ENCODE peak calls at places on chromosomes 12 and 14, in nine cellular contexts. One of them, this sample, is unnamed.

GRCh38 chr14:73741386-73741875 is 27.2 kb upstream of the PNMA1 start:
- DNase-seq in fibroblast of the aortic adventitia: peak
- DNase-seq in A549: peak
- DNase-seq in prostate gland: no peak
- DNase-seq in LNCaP clone FGC: no peak
- DNase-seq in endodermal cell: peak
- DNase-seq in mucosa of descending colon: peak
- DNase-seq in foreskin fibroblast: peak
- DNase-seq in cardiac fibroblast: peak
- DNase-seq in this sample: no peak

GRCh38 chr14:23147676-23148075 is 28.6 kb upstream of the CEBPE start:
- DNase-seq in A549: peak
- DNase-seq in endodermal cell: no peak
- DNase-seq in cardiac fibroblast: peak
- DNase-seq in mucosa of descending colon: no peak
- DNase-seq in LNCaP clone FGC: no peak
- DNase-seq in prostate gland: peak
- DNase-seq in fibroblast of the aortic adventitia: peak
- DNase-seq in foreskin fibroblast: peak
- DNase-seq in this sample: no peak

GRCh38 chr14:105092124-105092911 is 27.1 kb upstream of the GPR132 start:
- DNase-seq in cardiac fibroblast: peak
- DNase-seq in mucosa of descending colon: peak
- DNase-seq in LNCaP clone FGC: no peak
- DNase-seq in A549: peak
- DNase-seq in endodermal cell: peak
- DNase-seq in prostate gland: no peak
- DNase-seq in foreskin fibroblast: peak
- DNase-seq in fibroblast of the aortic adventitia: no peak
- DNase-seq in this sample: no peak

GRCh38 chr12:16385779-16386646 is 38.6 kb downstream of the MGST1 start:
- DNase-seq in prostate gland: no peak
- DNase-seq in fibroblast of the aortic adventitia: peak
- DNase-seq in LNCaP clone FGC: peak
- DNase-seq in cardiac fibroblast: peak
- DNase-seq in mucosa of descending colon: no peak
- DNase-seq in endodermal cell: peak
- DNase-seq in A549: peak
- DNase-seq in foreskin fibroblast: peak
- DNase-seq in this sample: no peak

GRCh38 chr12:29241821-29242591 is 92.9 kb downstream of the FAR2 start:
- DNase-seq in A549: no peak
- DNase-seq in prostate gland: peak
- DNase-seq in endodermal cell: peak
- DNase-seq in fibroblast of the aortic adventitia: peak
- DNase-seq in LNCaP clone FGC: no peak
- DNase-seq in cardiac fibroblast: peak
- DNase-seq in mucosa of descending colon: peak
- DNase-seq in foreskin fibroblast: peak
- DNase-seq in this sample: no peak

GRCh38 chr14:68210729-68211299 is 391.2 kb downstream of the RAD51B start:
- DNase-seq in mucosa of descending colon: no peak
- DNase-seq in fibroblast of the aortic adventitia: peak
- DNase-seq in foreskin fibroblast: peak
- DNase-seq in endodermal cell: no peak
- DNase-seq in LNCaP clone FGC: no peak
- DNase-seq in prostate gland: no peak
- DNase-seq in cardiac fibroblast: peak
- DNase-seq in A549: peak
- DNase-seq in this sample: no peak

GRCh38 chr14:102018251-102018650 is 53.9 kb downstream of the DYNC1H1 start:
- DNase-seq in fibroblast of the aortic adventitia: no peak
- DNase-seq in foreskin fibroblast: no peak
- DNase-seq in cardiac fibroblast: no peak
- DNase-seq in prostate gland: no peak
- DNase-seq in LNCaP clone FGC: no peak
- DNase-seq in endodermal cell: no peak
- DNase-seq in A549: no peak
- DNase-seq in mucosa of descending colon: no peak
- DNase-seq in this sample: no peak

GRCh38 chr14:51239813-51240803 is at the start of gene TMX1:
- DNase-seq in A549: peak
- DNase-seq in mucosa of descending colon: peak
- DNase-seq in fibroblast of the aortic adventitia: peak
- DNase-seq in prostate gland: peak
- DNase-seq in endodermal cell: peak
- DNase-seq in cardiac fibroblast: peak
- DNase-seq in foreskin fibroblast: peak
- DNase-seq in LNCaP clone FGC: peak
- DNase-seq in this sample: peak

GRCh38 chr12:122523280-122523679 is 3.5 kb downstream of the RSRC2 start:
- DNase-seq in mucosa of descending colon: no peak
- DNase-seq in endodermal cell: peak
- DNase-seq in foreskin fibroblast: peak
- DNase-seq in fibroblast of the aortic adventitia: peak
- DNase-seq in LNCaP clone FGC: no peak
- DNase-seq in cardiac fibroblast: peak
- DNase-seq in A549: peak
- DNase-seq in prostate gland: no peak
- DNase-seq in this sample: no peak

GRCh38 chr14:70654609-70655008 is 12.9 kb downstream of the TTC9 start:
- DNase-seq in prostate gland: no peak
- DNase-seq in fibroblast of the aortic adventitia: no peak
- DNase-seq in cardiac fibroblast: no peak
- DNase-seq in LNCaP clone FGC: no peak
- DNase-seq in A549: no peak
- DNase-seq in endodermal cell: no peak
- DNase-seq in mucosa of descending colon: no peak
- DNase-seq in foreskin fibroblast: peak
- DNase-seq in this sample: no peak

DNA sequence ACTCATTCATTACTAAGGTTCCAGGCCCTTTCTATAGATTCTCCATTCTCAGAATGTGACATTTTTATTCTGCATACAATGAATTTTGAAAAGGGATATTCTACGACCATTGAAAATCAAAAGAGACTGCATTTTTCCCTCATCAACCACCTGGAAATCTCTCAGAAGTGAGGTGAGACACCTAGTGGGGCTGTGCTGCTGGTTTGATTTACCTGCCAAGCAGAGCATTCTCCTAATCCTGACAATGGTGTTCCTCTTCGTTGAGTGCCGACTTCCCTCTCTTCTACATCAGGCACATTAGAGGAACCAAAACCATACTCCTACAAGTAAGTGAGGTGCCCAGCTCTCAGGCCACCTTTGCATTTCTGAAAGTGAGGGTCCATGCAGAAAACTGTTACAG is 14.9 kb downstream of the CKB start:
- DNase-seq in endodermal cell: peak
- DNase-seq in cardiac fibroblast: no peak
- DNase-seq in LNCaP clone FGC: no peak
- DNase-seq in fibroblast of the aortic adventitia: no peak
- DNase-seq in A549: no peak
- DNase-seq in foreskin fibroblast: no peak
- DNase-seq in prostate gland: no peak
- DNase-seq in mucosa of descending colon: no peak
- DNase-seq in this sample: no peak
- TF ChIP-seq CTCF in endodermal cell: peak
- TF ChIP-seq CTCF in cardiac fibroblast: no peak
- TF ChIP-seq CTCF in LNCaP clone FGC: no peak
- TF ChIP-seq CTCF in fibroblast of the aortic adventitia: no peak
- TF ChIP-seq CTCF in A549: no peak
- TF ChIP-seq CTCF in foreskin fibroblast: no peak
- TF ChIP-seq CTCF in prostate gland: no peak
- TF ChIP-seq CTCF in mucosa of descending colon: no peak
- TF ChIP-seq CTCF in this sample: no peak

GRCh38 chr12:53746592-53747491 is 4.9 kb downstream of the CISTR start:
- DNase-seq in fibroblast of the aortic adventitia: peak
- DNase-seq in LNCaP clone FGC: peak
- DNase-seq in A549: peak
- DNase-seq in cardiac fibroblast: peak
- DNase-seq in prostate gland: peak
- DNase-seq in mucosa of descending colon: peak
- DNase-seq in foreskin fibroblast: peak
- DNase-seq in endodermal cell: peak
- DNase-seq in this sample: peak

GRCh38 chr12:53744730-53745129 is 7.0 kb downstream of the CISTR start:
- DNase-seq in foreskin fibroblast: no peak
- DNase-seq in prostate gland: no peak
- DNase-seq in mucosa of descending colon: no peak
- DNase-seq in A549: no peak
- DNase-seq in LNCaP clone FGC: no peak
- DNase-seq in endodermal cell: no peak
- DNase-seq in cardiac fibroblast: no peak
- DNase-seq in fibroblast of the aortic adventitia: no peak
- DNase-seq in this sample: no peak

GRCh38 chr12:53740130-53740491 is 11.7 kb downstream of the CISTR start:
- DNase-seq in endodermal cell: no peak
- DNase-seq in mucosa of descending colon: no peak
- DNase-seq in cardiac fibroblast: no peak
- DNase-seq in prostate gland: no peak
- DNase-seq in fibroblast of the aortic adventitia: no peak
- DNase-seq in foreskin fibroblast: no peak
- DNase-seq in LNCaP clone FGC: no peak
- DNase-seq in A549: no peak
- DNase-seq in this sample: no peak

GRCh38 chr12:53744130-53744441 is 7.7 kb downstream of the CISTR start:
- DNase-seq in foreskin fibroblast: no peak
- DNase-seq in prostate gland: no peak
- DNase-seq in A549: no peak
- DNase-seq in fibroblast of the aortic adventitia: no peak
- DNase-seq in mucosa of descending colon: no peak
- DNase-seq in endodermal cell: no peak
- DNase-seq in LNCaP clone FGC: no peak
- DNase-seq in cardiac fibroblast: no peak
- DNase-seq in this sample: no peak

DNA sequence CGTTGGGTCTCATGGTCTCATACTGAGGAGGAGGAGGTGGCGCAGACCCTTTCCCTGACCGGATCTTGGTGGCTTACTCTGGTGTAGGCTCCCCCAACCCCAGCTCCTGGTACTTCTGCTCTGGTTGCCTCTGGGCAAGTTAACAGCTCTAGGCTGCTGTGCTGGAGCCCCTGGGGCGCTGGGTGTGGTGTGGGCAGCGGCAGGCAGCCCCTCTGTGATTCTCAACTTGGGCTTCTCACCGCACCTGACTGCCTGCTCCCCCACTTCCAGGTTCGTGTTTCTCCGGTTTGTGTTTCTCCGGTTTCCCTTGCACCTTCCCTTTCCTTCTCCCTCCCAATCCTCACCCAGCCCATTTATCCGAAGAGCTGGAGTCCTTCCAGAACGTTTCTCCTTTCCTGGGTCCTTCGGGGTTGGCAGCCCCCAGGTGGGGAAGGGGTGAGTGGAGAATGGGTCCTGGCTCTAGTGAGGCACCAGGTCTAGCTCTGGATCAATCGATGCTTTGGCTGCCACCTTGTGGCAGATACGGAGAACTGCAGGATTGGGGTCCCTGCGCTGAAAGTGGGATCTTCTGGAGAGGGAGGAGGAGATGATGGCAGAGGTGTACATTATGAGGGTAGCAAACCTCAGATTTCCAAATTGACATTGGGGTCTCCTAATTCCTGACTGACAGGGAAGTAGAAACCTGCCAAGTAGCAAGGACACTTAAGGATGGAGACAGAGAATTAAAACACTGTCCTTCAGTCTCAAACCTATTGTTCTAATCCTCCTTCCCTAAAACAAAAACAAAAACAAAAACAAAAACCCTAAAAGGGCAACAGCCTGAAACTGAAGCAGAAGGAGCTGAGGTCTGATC is 8.3 kb downstream of the CISTR start:
- DNase-seq in endodermal cell: peak
- DNase-seq in fibroblast of the aortic adventitia: peak
- DNase-seq in mucosa of descending colon: peak
- DNase-seq in A549: peak
- DNase-seq in cardiac fibroblast: peak
- DNase-seq in LNCaP clone FGC: no peak
- DNase-seq in prostate gland: peak
- DNase-seq in foreskin fibroblast: peak
- DNase-seq in this sample: no peak
- TF ChIP-seq CTCF in endodermal cell: peak
- TF ChIP-seq CTCF in fibroblast of the aortic adventitia: peak
- TF ChIP-seq CTCF in mucosa of descending colon: peak
- TF ChIP-seq CTCF in A549: peak
- TF ChIP-seq CTCF in cardiac fibroblast: peak
- TF ChIP-seq CTCF in LNCaP clone FGC: peak
- TF ChIP-seq CTCF in prostate gland: peak
- TF ChIP-seq CTCF in foreskin fibroblast: peak
- TF ChIP-seq CTCF in this sample: no peak

DNA sequence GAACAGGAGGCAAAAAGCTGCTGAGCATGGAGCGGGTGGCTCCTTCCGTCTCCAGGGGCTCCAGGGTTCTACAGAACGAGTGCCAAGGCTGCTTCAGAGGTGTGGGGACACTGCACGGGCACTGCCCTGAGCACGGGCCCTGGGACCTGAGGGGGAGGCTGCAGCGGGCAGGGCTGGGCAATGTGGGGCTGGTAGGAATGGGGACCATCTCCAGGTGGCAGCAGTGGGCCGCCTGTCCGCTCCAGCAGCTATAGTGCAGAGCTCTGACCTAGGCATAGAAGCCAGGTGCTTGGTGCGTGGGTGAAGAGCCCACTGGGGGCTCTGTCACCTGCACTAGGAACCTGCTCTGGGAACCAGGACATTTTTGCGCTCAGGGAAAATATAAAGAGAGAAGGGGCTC is 22.3 kb downstream of the HDAC7 start:
- DNase-seq in LNCaP clone FGC: no peak
- DNase-seq in prostate gland: no peak
- DNase-seq in endodermal cell: peak
- DNase-seq in mucosa of descending colon: no peak
- DNase-seq in fibroblast of the aortic adventitia: no peak
- DNase-seq in A549: peak
- DNase-seq in cardiac fibroblast: no peak
- DNase-seq in foreskin fibroblast: no peak
- DNase-seq in this sample: no peak
- TF ChIP-seq CTCF in LNCaP clone FGC: no peak
- TF ChIP-seq CTCF in prostate gland: no peak
- TF ChIP-seq CTCF in endodermal cell: peak
- TF ChIP-seq CTCF in mucosa of descending colon: no peak
- TF ChIP-seq CTCF in fibroblast of the aortic adventitia: peak
- TF ChIP-seq CTCF in A549: peak
- TF ChIP-seq CTCF in cardiac fibroblast: no peak
- TF ChIP-seq CTCF in foreskin fibroblast: no peak
- TF ChIP-seq CTCF in this sample: no peak

GRCh38 chr12:120965534-120966091 is 12.7 kb upstream of the HNF1A start:
- DNase-seq in foreskin fibroblast: no peak
- DNase-seq in cardiac fibroblast: no peak
- DNase-seq in prostate gland: no peak
- DNase-seq in LNCaP clone FGC: no peak
- DNase-seq in A549: no peak
- DNase-seq in mucosa of descending colon: peak
- DNase-seq in fibroblast of the aortic adventitia: no peak
- DNase-seq in endodermal cell: peak
- DNase-seq in this sample: no peak

GRCh38 chr12:120972870-120973543 is 5.3 kb upstream of the HNF1A start:
- DNase-seq in A549: no peak
- DNase-seq in prostate gland: no peak
- DNase-seq in cardiac fibroblast: no peak
- DNase-seq in mucosa of descending colon: peak
- DNase-seq in foreskin fibroblast: no peak
- DNase-seq in LNCaP clone FGC: no peak
- DNase-seq in endodermal cell: peak
- DNase-seq in fibroblast of the aortic adventitia: no peak
- DNase-seq in this sample: no peak

GRCh38 chr12:120970310-120970709 is 8.0 kb upstream of the HNF1A start:
- DNase-seq in endodermal cell: peak
- DNase-seq in foreskin fibroblast: no peak
- DNase-seq in fibroblast of the aortic adventitia: no peak
- DNase-seq in cardiac fibroblast: no peak
- DNase-seq in prostate gland: no peak
- DNase-seq in LNCaP clone FGC: no peak
- DNase-seq in mucosa of descending colon: no peak
- DNase-seq in A549: no peak
- DNase-seq in this sample: no peak

GRCh38 chr12:120971299-120972180 is 6.8 kb upstream of the HNF1A start:
- DNase-seq in prostate gland: peak
- DNase-seq in endodermal cell: peak
- DNase-seq in A549: peak
- DNase-seq in fibroblast of the aortic adventitia: peak
- DNase-seq in LNCaP clone FGC: peak
- DNase-seq in foreskin fibroblast: peak
- DNase-seq in cardiac fibroblast: peak
- DNase-seq in mucosa of descending colon: peak
- DNase-seq in this sample: no peak
- TF ChIP-seq CTCF in prostate gland: peak
- TF ChIP-seq CTCF in endodermal cell: peak
- TF ChIP-seq CTCF in A549: peak
- TF ChIP-seq CTCF in fibroblast of the aortic adventitia: peak
- TF ChIP-seq CTCF in LNCaP clone FGC: peak
- TF ChIP-seq CTCF in foreskin fibroblast: peak
- TF ChIP-seq CTCF in cardiac fibroblast: peak
- TF ChIP-seq CTCF in mucosa of descending colon: peak
- TF ChIP-seq CTCF in this sample: peak